ENCODE peak calls at places on chromosomes 13 and 19, in nine cellular contexts. P is gastrocnemius medialis; F is OCI-LY7; J is mesendoderm; G is activated naive CD4-positive, alpha-beta T cell treated with anti-CD3 and anti-CD28 coated beads, Interleukin-2, amount 50 U/mL, for 72 hours; E is NCI-H1092; I is T follicular helper cell; L is stimulated activated naive CD8-positive, alpha-beta T cell treated with anti-CD3 and anti-CD28 coated beads, Interleukin-15, Interleukin-2, amounts not matched to agents 100 U/mL and 50 U/mL, for 24 hours; O is T-helper 2 cell. M is an unnamed sample.

GRCh38 chr19:2014081-2014693 is 1.3 kb downstream of the BTBD2 start:
- DNase-seq in P (no peak), F (no peak), J (no peak), G (no peak), E (no peak), I (no peak), L (no peak), O (no peak), M (no peak)

GRCh38 chr19:41225238-41226052 is 6.4 kb downstream of the AXL start:
- DNase-seq in P (peak), F (no peak), J (peak), G (no peak), E (no peak), I (peak), L (peak), O (no peak), M (no peak)

GRCh38 chr19:38245826-38246498 is 10.2 kb downstream of the PPP1R14A start:
- DNase-seq in P (no peak), F (no peak), J (no peak), G (no peak), E (no peak), I (no peak), L (no peak), O (no peak), M (no peak)

GRCh38 chr13:68715651-68716050 is 1392.0 kb upstream of the ATXN8OS start:
- DNase-seq in P (no peak), F (no peak), J (no peak), G (no peak), E (no peak), I (no peak), L (no peak), O (no peak), M (no peak)

GRCh38 chr19:7340959-7341837 is 7.5 kb upstream of the ARHGEF18 start:
- DNase-seq in P (peak), F (peak), J (peak), G (peak), E (peak), I (peak), L (peak), O (peak), M (peak)

GRCh38 chr19:35592226-35592625 is 6.3 kb downstream of the PMIS2 start:
- DNase-seq in P (no peak), F (peak), J (peak), G (no peak), E (no peak), I (no peak), L (no peak), O (no peak), M (peak)

GRCh38 chr19:12975221-12975756 is 5.9 kb downstream of the DAND5 start:
- DNase-seq in P (no peak), F (no peak), J (no peak), G (no peak), E (peak), I (no peak), L (no peak), O (no peak), M (no peak)

GRCh38 chr19:48962029-48962848 is 2.9 kb upstream of the FTL start:
- DNase-seq in P (peak), F (peak), J (peak), G (peak), E (no peak), I (no peak), L (peak), O (no peak), M (peak)

GRCh38 chr13:79966039-79966438 is 374.9 kb downstream of the SPRY2 start:
- DNase-seq in P (no peak), F (no peak), J (no peak), G (no peak), E (no peak), I (no peak), L (no peak), O (no peak), M (no peak)

GRCh38 chr19:14433454-14434156 is 499 bp downstream of the PKN1 start:
- DNase-seq in P (no peak), F (peak), J (no peak), G (no peak), E (peak), I (peak), L (peak), O (no peak), M (peak)

GRCh38 chr19:1259206-1259872 is 9.8 kb upstream of the CIRBP start:
- DNase-seq in P (no peak), F (peak), J (peak), G (peak), E (no peak), I (no peak), L (peak), O (no peak), M (peak)

GRCh38 chr19:33634361-33635091 is 12.8 kb downstream of the CHST8 start:
- DNase-seq in P (no peak), F (no peak), J (no peak), G (no peak), E (no peak), I (no peak), L (no peak), O (no peak), M (no peak)

GRCh38 chr13:79833972-79834371 is 353.0 kb downstream of the NDFIP2 start:
- DNase-seq in P (no peak), F (no peak), J (no peak), G (no peak), E (no peak), I (no peak), L (no peak), O (no peak), M (no peak)

GRCh38 chr19:3350014-3350663 is 16.2 kb upstream of the NFIC start:
- DNase-seq in P (no peak), F (no peak), J (no peak), G (no peak), E (no peak), I (no peak), L (no peak), O (no peak), M (no peak)

GRCh38 chr19:54266133-54266532 is 9.1 kb upstream of the LILRB5 start:
- DNase-seq in P (no peak), F (peak), J (peak), G (no peak), E (peak), I (peak), L (peak), O (no peak), M (peak)